ENCODE peak calls at places on chromosomes 2 and 18, in nine cellular contexts. F, C, Y, H, V, Q, O, I and S are unnamed samples.

GRCh38 chr2:240287496-240288086 is 147.1 kb upstream of the OTOS start:
- DNase-seq in I (no peak), Q (no peak), V (no peak), O (no peak), C (no peak), Y (no peak), F (no peak), H (no peak), S (no peak)

GRCh38 chr18:71189581-71189980 is 900.7 kb downstream of the SOCS6 start:
- DNase-seq in F (no peak), Q (no peak), Y (no peak), C (no peak), O (no peak), V (no peak), I (no peak), H (no peak), S (no peak)

GRCh38 chr2:23484767-23485166 is 99.8 kb downstream of the KLHL29 start:
- DNase-seq in F (no peak), V (no peak), O (no peak), Q (no peak), Y (no peak), C (no peak), H (no peak), I (no peak), S (no peak)

GRCh38 chr2:205714789-205715411 is 32.6 kb downstream of the NRP2 start:
- DNase-seq in I (no peak), H (no peak), C (no peak), Q (no peak), F (no peak), V (no peak), O (no peak), Y (no peak), S (no peak)

GRCh38 chr2:26401739-26402541 is at the start of gene DRC1:
- DNase-seq in F (peak), V (no peak), Y (peak), H (peak), C (no peak), I (no peak), O (peak), Q (no peak), S (peak)

GRCh38 chr2:186399082-186399644 is 86.9 kb upstream of the ZC3H15 start:
- DNase-seq in Y (no peak), V (no peak), I (no peak), O (no peak), H (no peak), Q (no peak), C (no peak), F (no peak), S (no peak)

GRCh38 chr2:133821107-133821760 is 253.0 kb upstream of the NCKAP5 start:
- DNase-seq in Y (no peak), C (no peak), I (no peak), Q (no peak), H (no peak), F (no peak), O (peak), V (no peak), S (peak)

GRCh38 chr2:146123714-146124113 is 1603.8 kb upstream of the ZEB2 start:
- DNase-seq in Y (no peak), I (no peak), F (no peak), H (no peak), V (no peak), O (peak), C (no peak), Q (no peak), S (no peak)

GRCh38 chr2:23385351-23385747 is 370 bp downstream of the KLHL29 start:
- DNase-seq in Q (peak), I (no peak), C (no peak), H (peak), F (peak), Y (no peak), O (peak), V (no peak), S (peak)

GRCh38 chr2:180970052-180970451 is 10.4 kb upstream of the UBE2E3 start:
- DNase-seq in Q (no peak), C (no peak), F (no peak), O (no peak), V (no peak), Y (no peak), I (no peak), H (no peak), S (no peak)

GRCh38 chr2:11180653-11181052 is 25.4 kb downstream of the SLC66A3 start:
- DNase-seq in O (no peak), C (no peak), Q (no peak), I (no peak), F (no peak), V (no peak), Y (no peak), H (no peak), S (no peak)

GRCh38 chr2:237227190-237227988 is 141.7 kb downstream of the COPS8 start:
- DNase-seq in H (peak), Y (no peak), O (peak), V (no peak), F (no peak), I (no peak), C (no peak), Q (no peak), S (peak)

GRCh38 chr2:221485500-221485870 is 86.6 kb downstream of the EPHA4 start:
- DNase-seq in H (no peak), C (no peak), I (no peak), O (no peak), Y (no peak), V (no peak), F (no peak), Q (no peak), S (no peak)

GRCh38 chr18:63311481-63312409 is 7.8 kb downstream of the BCL2 start:
- DNase-seq in Q (no peak), I (no peak), O (no peak), V (no peak), Y (no peak), F (no peak), H (no peak), C (no peak), S (no peak)

GRCh38 chr18:37516361-37516853 is 49.2 kb downstream of the CELF4 start:
- DNase-seq in Y (no peak), H (no peak), F (peak), I (no peak), C (no peak), Q (no peak), V (no peak), O (no peak), S (no peak)

GRCh38 chr2:45127891-45128290 is 118.6 kb upstream of the SIX2 start:
- DNase-seq in F (no peak), Y (no peak), V (no peak), H (no peak), O (no peak), I (no peak), Q (no peak), C (no peak), S (no peak)

GRCh38 chr2:105795575-105795934 is 50.8 kb downstream of the NCK2 start:
- DNase-seq in H (no peak), C (no peak), I (no peak), Q (peak), F (no peak), Y (no peak), V (no peak), O (no peak), S (no peak)

GRCh38 chr18:56869189-56869777 is 218.1 kb downstream of the WDR7 start:
- DNase-seq in Y (no peak), V (no peak), I (no peak), F (no peak), H (peak), Q (no peak), C (no peak), O (peak), S (peak)

GRCh38 chr2:26569216-26570082 is 71.7 kb downstream of the CIB4 start:
- DNase-seq in O (no peak), C (no peak), I (no peak), Q (no peak), H (no peak), V (no peak), Y (no peak), F (no peak), S (no peak)

GRCh38 chr18:2223394-2223793 is 347.9 kb downstream of the METTL4 start:
- DNase-seq in C (no peak), O (peak), I (no peak), V (no peak), H (no peak), Y (no peak), Q (no peak), F (no peak), S (peak)

GRCh38 chr18:36809590-36810381 is 19.0 kb downstream of the TPGS2 start:
- DNase-seq in O (peak), Q (peak), I (no peak), C (no peak), H (peak), V (no peak), Y (no peak), F (no peak), S (peak)

GRCh38 chr2:128638741-128639477 is 320.2 kb upstream of the HS6ST1 start:
- DNase-seq in Y (no peak), I (no peak), Q (no peak), O (peak), V (no peak), H (no peak), C (no peak), F (no peak), S (peak)

GRCh38 chr2:100230754-100231153 is 88.4 kb upstream of the AFF3 start:
- DNase-seq in Y (no peak), O (peak), Q (no peak), V (no peak), C (no peak), I (no peak), H (no peak), F (no peak), S (peak)

GRCh38 chr18:75824661-75825060 is 397.2 kb upstream of the SMIM21 start:
- DNase-seq in Q (no peak), V (no peak), H (no peak), I (no peak), Y (no peak), C (no peak), F (no peak), O (no peak), S (no peak)

GRCh38 chr2:190744041-190744440 is 95.2 kb downstream of the NAB1 start:
- DNase-seq in O (no peak), C (no peak), Y (no peak), H (no peak), I (no peak), Q (no peak), F (no peak), V (no peak), S (no peak)

GRCh38 chr2:182868423-182868822 is 2.0 kb upstream of the FRZB start:
- DNase-seq in I (no peak), Y (no peak), H (no peak), V (no peak), F (no peak), O (no peak), Q (no peak), C (no peak), S (no peak)

GRCh38 chr2:182868049-182868422 is 1.6 kb upstream of the FRZB start:
- DNase-seq in O (no peak), V (no peak), C (no peak), Y (no peak), I (no peak), H (no peak), Q (no peak), F (no peak), S (no peak)

GRCh38 chr2:182866095-182866460 is 359 bp downstream of the FRZB start:
- DNase-seq in I (no peak), F (peak), Y (no peak), H (no peak), C (no peak), Q (no peak), O (peak), V (peak), S (peak)

GRCh38 chr2:182866461-182867369 is at the start of gene FRZB:
- DNase-seq in Y (peak), I (no peak), Q (no peak), H (no peak), O (peak), F (peak), C (peak), V (peak), S (peak)

GRCh38 chr2:182867411-182868048 is 1.1 kb upstream of the FRZB start:
- DNase-seq in H (no peak), V (no peak), Y (no peak), C (no peak), I (no peak), F (no peak), O (no peak), Q (no peak), S (no peak)
- H3K4me3 ChIP-seq in H (peak), V (peak), Y (peak), C (peak), I (peak), F (no peak), O (peak), Q (no peak), S (peak)

DNA sequence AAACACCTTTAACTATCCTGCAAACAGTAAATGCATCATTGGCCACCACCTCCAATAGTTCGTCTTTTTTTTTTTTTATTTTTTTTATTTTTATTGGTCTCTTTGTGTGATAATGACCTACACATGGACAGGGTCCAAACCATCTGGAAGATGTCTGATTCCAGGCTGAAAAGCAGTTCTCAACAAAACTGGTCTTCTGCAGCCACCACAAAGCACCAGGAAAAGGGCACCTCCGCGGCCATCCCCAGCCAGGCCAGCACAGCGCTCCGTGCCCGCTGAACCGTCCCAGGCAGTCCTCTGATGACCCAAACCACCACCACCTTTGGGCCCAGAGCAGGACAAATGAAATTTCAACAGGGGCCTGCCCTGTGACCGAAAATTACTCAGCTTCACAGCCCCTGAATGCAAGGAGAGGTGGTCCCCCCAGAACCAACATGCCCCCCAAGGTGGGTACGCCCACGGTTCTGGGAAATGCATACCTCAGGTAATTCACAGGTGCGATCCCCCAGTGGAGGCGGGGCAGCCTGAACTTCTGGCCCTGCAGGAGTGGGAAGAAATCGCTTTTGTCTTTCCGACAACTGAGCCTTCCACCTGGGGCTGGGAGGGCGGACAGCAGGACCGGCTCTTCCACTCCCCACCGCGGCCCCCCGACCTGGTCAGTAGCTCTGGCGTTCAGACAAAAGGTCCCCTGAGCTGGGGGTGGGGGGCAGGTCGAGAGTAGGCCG is 1.6 kb downstream of the ARL4C start:
- DNase-seq in F (no peak), I (no peak), O (peak), V (no peak), Y (no peak), Q (peak), H (peak), C (no peak), S (no peak)
- H3K4me3 ChIP-seq in F (peak), I (peak), O (peak), V (peak), Y (peak), Q (peak), H (peak), C (peak), S (peak)

DNA sequence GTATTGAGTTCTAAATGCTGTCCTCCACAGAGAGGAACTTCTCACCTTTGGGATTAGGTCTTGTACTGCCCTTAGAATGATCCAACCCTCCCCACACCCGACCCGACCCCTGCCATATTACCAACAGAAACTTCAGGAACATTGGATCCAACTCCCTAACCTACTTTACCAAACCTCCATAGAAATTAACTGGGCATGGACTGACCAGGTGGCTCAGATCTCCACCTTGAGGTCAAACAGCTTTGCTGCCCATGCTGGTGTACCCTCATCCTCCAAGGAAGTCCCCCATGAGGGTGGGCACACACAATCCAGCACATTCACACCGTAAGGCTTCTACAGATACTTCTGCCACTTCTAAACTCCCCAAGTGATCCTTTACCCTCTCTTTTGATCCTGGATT is 21.5 kb downstream of the NFE2L2 start:
- DNase-seq in F (no peak), O (no peak), Y (no peak), V (no peak), H (no peak), C (no peak), I (no peak), Q (no peak), S (no peak)
- H3K4me3 ChIP-seq in F (no peak), O (no peak), Y (no peak), V (no peak), H (peak), C (peak), I (no peak), Q (no peak), S (no peak)

GRCh38 chr2:217907266-217907665 is 95.5 kb downstream of the TNS1 start:
- DNase-seq in Q (no peak), C (no peak), I (no peak), Y (no peak), F (peak), O (no peak), H (no peak), V (no peak), S (no peak)

GRCh38 chr2:217910875-217911212 is 92.0 kb downstream of the TNS1 start:
- DNase-seq in Y (no peak), I (no peak), O (no peak), H (no peak), F (peak), V (no peak), Q (no peak), C (no peak), S (no peak)

GRCh38 chr2:217911283-217911965 is 91.4 kb downstream of the TNS1 start:
- DNase-seq in C (no peak), Y (no peak), F (peak), H (no peak), Q (no peak), I (no peak), O (no peak), V (no peak), S (no peak)

GRCh38 chr2:217908544-217908943 is 94.3 kb downstream of the TNS1 start:
- DNase-seq in F (peak), O (no peak), H (no peak), V (no peak), I (no peak), C (no peak), Y (no peak), Q (no peak), S (no peak)

GRCh38 chr2:217909156-217909820 is 93.5 kb downstream of the TNS1 start:
- DNase-seq in C (no peak), I (no peak), V (no peak), F (peak), H (no peak), Q (no peak), Y (no peak), O (no peak), S (no peak)
- H3K4me3 ChIP-seq in C (peak), I (no peak), V (no peak), F (no peak), H (no peak), Q (no peak), Y (no peak), O (no peak), S (no peak)

GRCh38 chr18:79395761-79396404 is at the start of gene NFATC1:
- DNase-seq in O (peak), H (peak), I (no peak), C (no peak), V (peak), F (peak), Y (peak), Q (peak), S (peak)

GRCh38 chr18:79395308-79395640 is 456 bp upstream of the NFATC1 start:
- DNase-seq in V (no peak), I (no peak), Q (no peak), Y (peak), C (no peak), O (no peak), H (no peak), F (no peak), S (no peak)

GRCh38 chr18:79397830-79398761 is 2.4 kb downstream of the NFATC1 start:
- DNase-seq in I (no peak), V (no peak), O (no peak), H (no peak), C (no peak), F (peak), Q (no peak), Y (peak), S (no peak)

GRCh38 chr18:79397288-79397829 is 1.6 kb downstream of the NFATC1 start:
- DNase-seq in I (no peak), Q (no peak), C (no peak), H (no peak), V (no peak), F (peak), O (no peak), Y (peak), S (no peak)

DNA sequence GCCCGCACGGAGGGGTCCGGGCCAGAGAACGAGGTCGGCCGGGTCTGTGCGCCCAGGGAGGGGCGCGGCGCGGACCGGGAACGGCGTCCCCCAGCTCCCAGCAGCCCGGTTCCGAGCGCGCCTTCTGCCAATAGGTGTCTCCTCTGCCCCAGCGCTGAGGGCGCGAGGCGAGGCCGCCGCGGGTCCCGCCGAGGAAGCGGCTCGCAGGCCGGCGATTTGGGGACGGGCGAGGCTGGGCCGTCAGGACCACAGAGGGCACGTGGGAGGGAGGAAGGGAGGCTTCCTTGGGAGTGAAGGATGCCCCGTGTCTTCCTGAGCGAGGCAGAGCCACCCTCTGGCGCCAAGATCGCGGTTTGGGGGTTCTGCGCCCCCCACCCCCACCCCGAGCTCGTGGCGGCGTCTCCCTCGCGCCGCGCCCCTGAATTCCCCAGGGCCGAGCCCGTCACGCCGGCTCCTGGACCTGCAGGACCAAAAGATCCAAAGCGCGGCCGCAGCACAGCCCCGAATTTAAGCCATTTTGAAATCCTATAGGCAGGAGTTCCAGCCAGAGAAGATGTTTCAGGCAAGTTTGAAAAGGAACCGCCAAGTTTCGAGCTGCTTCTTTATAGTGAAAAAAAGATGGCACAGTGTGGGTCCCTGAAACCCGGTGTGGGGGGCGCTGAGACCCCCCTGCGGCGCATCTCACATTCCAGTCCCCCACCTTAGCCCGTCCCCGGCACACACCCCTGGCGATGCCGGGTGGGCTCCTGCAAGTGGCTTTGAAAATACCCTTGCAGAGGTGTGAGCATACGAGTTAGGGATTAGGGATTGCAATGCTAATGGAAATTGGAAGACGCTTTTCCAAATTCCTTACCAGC is 929 bp downstream of the NFATC1 start:
- DNase-seq in Q (peak), Y (peak), V (no peak), I (no peak), F (no peak), H (peak), O (peak), C (no peak), S (peak)
- H3K4me3 ChIP-seq in Q (peak), Y (peak), V (peak), I (peak), F (peak), H (peak), O (peak), C (peak), S (peak)

GRCh38 chr2:48952614-48953013 is 197.1 kb upstream of the LHCGR start:
- DNase-seq in O (no peak), H (no peak), V (no peak), Y (no peak), F (no peak), C (no peak), Q (no peak), I (no peak), S (no peak)
- H3K4me3 ChIP-seq in O (no peak), H (no peak), V (no peak), Y (no peak), F (no peak), C (no peak), Q (no peak), I (no peak), S (no peak)